ENCODE peak calls at places on chromosome 19, in four cellular contexts. B, C, H and S are unnamed samples.
A peak's percentile ranks its signal among the peaks of the same experiment; 100 is the strongest.

GRCh38 chr19:31214086-31214485 is 135.2 kb downstream of the TSHZ3 start:
- DNase-seq in B (peak; percentile 87), C (peak; percentile 100), H (peak; percentile 95), S (peak; percentile 85)

GRCh38 chr19:45184115-45184514 is 5.5 kb downstream of the BLOC1S3 start:
- DNase-seq in C (no peak), H (no peak), B (no peak), S (no peak)

GRCh38 chr19:42152876-42153275 is 20.6 kb upstream of the POU2F2 start:
- DNase-seq in H (no peak), C (no peak), B (no peak), S (no peak)

GRCh38 chr19:53076984-53077383 is 26.2 kb downstream of the ZNF160 start:
- DNase-seq in C (peak; percentile 43), H (no peak), B (no peak), S (no peak)

GRCh38 chr19:5850743-5851293 is 431 bp downstream of the FUT3 start:
- DNase-seq in B (peak; percentile 60), C (peak; percentile 61), H (no peak), S (no peak)

GRCh38 chr19:55702131-55702627 is 27.2 kb downstream of the EPN1 start:
- DNase-seq in C (no peak), H (no peak), B (no peak), S (no peak)

GRCh38 chr19:53771133-53771532 is 53.0 kb downstream of the NLRP12 start:
- DNase-seq in H (no peak), C (no peak), B (peak; percentile 53), S (no peak)

GRCh38 chr19:51136891-51137551 is 5.1 kb upstream of the SIGLEC7 start:
- DNase-seq in B (no peak), C (no peak), H (no peak), S (no peak)

GRCh38 chr19:42419309-42419708 is 7.9 kb downstream of the LIPE start:
- DNase-seq in C (no peak), H (no peak), B (no peak), S (no peak)

GRCh38 chr19:13004273-13004672 is 9.0 kb downstream of the NFIX start:
- DNase-seq in B (no peak), H (no peak), C (no peak), S (no peak)

GRCh38 chr19:15331419-15332310 is 674 bp downstream of the BRD4 start:
- DNase-seq in B (peak; percentile 57), C (peak; percentile 33), H (peak; percentile 56), S (peak; percentile 72)

GRCh38 chr19:47106819-47107200 is 6.8 kb downstream of the ZC3H4 start:
- DNase-seq in H (no peak), C (peak; percentile 58), B (no peak), S (no peak)

GRCh38 chr19:13207237-13208130 is 57.3 kb downstream of the IER2 start:
- DNase-seq in B (no peak), H (no peak), C (no peak), S (no peak)

GRCh38 chr19:46189971-46190335 is 39.6 kb upstream of the IGFL1 start:
- DNase-seq in B (no peak), C (no peak), H (no peak), S (no peak)

GRCh38 chr19:5814847-5815246 is 10.0 kb downstream of the NRTN start:
- DNase-seq in C (no peak), B (no peak), H (no peak), S (no peak)

GRCh38 chr19:4305253-4305612 is 835 bp downstream of the FSD1 start:
- DNase-seq in B (no peak), C (no peak), H (no peak), S (no peak)

GRCh38 chr19:928471-929259 is 2.8 kb downstream of the ARID3A start:
- DNase-seq in C (no peak), B (no peak), H (no peak), S (no peak)

GRCh38 chr19:409006-409514 is at the start of gene C2CD4C:
- DNase-seq in B (no peak), H (no peak), C (no peak), S (peak; percentile 36)

GRCh38 chr19:15107056-15108010 is at the start of gene SYDE1:
- DNase-seq in C (peak; percentile 68), B (peak; percentile 49), H (peak; percentile 41), S (peak; percentile 55)

GRCh38 chr19:2610637-2611482 is 91.6 kb downstream of the GNG7 start:
- DNase-seq in C (peak; percentile 96), H (peak; percentile 83), B (peak; percentile 94), S (peak; percentile 95)

GRCh38 chr19:3346677-3347353 is 19.6 kb upstream of the NFIC start:
- DNase-seq in C (peak; percentile 62), B (peak; percentile 83), H (no peak), S (no peak)

GRCh38 chr19:49677232-49677881 is at the start of gene PRMT1:
- DNase-seq in H (peak; percentile 56), C (peak; percentile 29), B (no peak), S (no peak)

GRCh38 chr19:1856345-1856697 is 7.1 kb downstream of the KLF16 start:
- DNase-seq in C (no peak), H (no peak), B (no peak), S (peak; percentile 50)

GRCh38 chr19:45403781-45404556 is 900 bp downstream of the PPP1R13L start:
- DNase-seq in C (no peak), B (peak; percentile 85), H (peak; percentile 78), S (peak; percentile 85)

GRCh38 chr19:48568345-48568886 is 16.4 kb downstream of the SULT2B1 start:
- DNase-seq in C (peak; percentile 91), H (peak; percentile 11), B (peak; percentile 86), S (no peak)

GRCh38 chr19:41352609-41353465 is 885 bp downstream of the TGFB1 start:
- DNase-seq in C (peak; percentile 44), B (peak; percentile 78), H (peak; percentile 76), S (peak; percentile 89)

GRCh38 chr19:53012006-53012405 is 1.7 kb upstream of the ERVV-1 start:
- DNase-seq in B (no peak), C (no peak), H (no peak), S (no peak)

GRCh38 chr19:1170938-1171754 is 2.9 kb downstream of the SBNO2 start:
- DNase-seq in C (no peak), H (no peak), B (no peak), S (no peak)

GRCh38 chr19:39913682-39914333 is 20.6 kb downstream of the FCGBP start:
- DNase-seq in B (no peak), H (no peak), C (no peak), S (no peak)

GRCh38 chr19:53991224-53992113 is at the start of gene CACNG6:
- DNase-seq in B (no peak), C (peak; percentile 24), H (no peak), S (no peak)

GRCh38 chr19:46685189-46685588 is 24.2 kb upstream of the DACT3 start:
- DNase-seq in B (no peak), H (no peak), C (no peak), S (no peak)

GRCh38 chr19:46976845-46977320 is 42.8 kb upstream of the NPAS1 start:
- DNase-seq in B (no peak), C (peak; percentile 87), H (no peak), S (no peak)

GRCh38 chr19:37930416-37930815 is 23.4 kb downstream of the SIPA1L3 start:
- DNase-seq in H (no peak), B (no peak), C (peak; percentile 60), S (no peak)

GRCh38 chr19:17687857-17688784 is at the start of gene UNC13A:
- DNase-seq in B (no peak), C (peak; percentile 20), H (peak; percentile 17), S (peak; percentile 63)